ENCODE peak calls at places on chromosomes 16 and 17, in nine cellular contexts. V, Y, A, R, H, I, M, X and D are unnamed samples.

GRCh38 chr17:77144227-77144626 is 3.5 kb downstream of the SEC14L1 start:
- DNase-seq in V (no peak), Y (no peak), A (no peak), R (no peak), H (no peak), I (no peak), M (peak; percentile 17), X (no peak), D (no peak)

GRCh38 chr17:34499576-34499975 is 79.8 kb upstream of the TMEM132E start:
- DNase-seq in V (peak; percentile 31), Y (no peak), A (peak; percentile 9), R (no peak), H (peak; percentile 80), I (no peak), M (no peak), X (no peak), D (no peak)

GRCh38 chr16:25009822-25010221 is 5.3 kb downstream of the ARHGAP17 start:
- DNase-seq in V (peak; percentile 28), Y (no peak), A (peak; percentile 39), R (no peak), H (no peak), I (no peak), M (no peak), X (no peak), D (no peak)

GRCh38 chr17:49850772-49851386 is 3.0 kb upstream of the TAC4 start:
- DNase-seq in V (peak; percentile 39), Y (peak; percentile 8), A (no peak), R (no peak), H (peak; percentile 37), I (peak; percentile 73), M (no peak), X (no peak), D (no peak)

GRCh38 chr16:7746971-7747370 is 414.3 kb downstream of the RBFOX1 start:
- DNase-seq in V (no peak), Y (no peak), A (no peak), R (no peak), H (no peak), I (no peak), M (no peak), X (no peak), D (no peak)

GRCh38 chr17:63275318-63275967 is 170.7 kb downstream of the CYB561 start:
- DNase-seq in V (peak; percentile 90), Y (no peak), A (peak; percentile 97), R (no peak), H (no peak), I (no peak), M (no peak), X (no peak), D (no peak)

GRCh38 chr17:63492940-63493339 is 16.1 kb downstream of the ACE start:
- DNase-seq in V (no peak), Y (no peak), A (no peak), R (no peak), H (no peak), I (no peak), M (no peak), X (no peak), D (no peak)

GRCh38 chr16:10253344-10253855 is 71.2 kb upstream of the GRIN2A start:
- DNase-seq in V (no peak), Y (no peak), A (no peak), R (no peak), H (no peak), I (no peak), M (no peak), X (no peak), D (no peak)

GRCh38 chr17:49748223-49748622 is 15.7 kb downstream of the FAM117A start:
- DNase-seq in V (no peak), Y (no peak), A (no peak), R (no peak), H (no peak), I (no peak), M (no peak), X (no peak), D (no peak)

GRCh38 chr16:14202697-14203096 is 131.6 kb downstream of the MRTFB start:
- DNase-seq in V (peak; percentile 85), Y (no peak), A (peak; percentile 19), R (no peak), H (no peak), I (no peak), M (no peak), X (no peak), D (no peak)
- TF ChIP-seq CTCF in V (no peak), Y (peak; percentile 49), A (no peak), R (peak; percentile 19), H (peak; percentile 21), I (peak; percentile 26), M (peak; percentile 28), X (no peak), D (peak; percentile 47)

GRCh38 chr17:29292992-29293889 is 707 bp downstream of the NUFIP2 start:
- DNase-seq in V (peak; percentile 38), Y (peak; percentile 76), A (peak; percentile 50), R (peak; percentile 71), H (peak; percentile 84), I (peak; percentile 80), M (peak; percentile 82), X (peak; percentile 61), D (peak; percentile 28)

GRCh38 chr17:29294580-29294900 is 592 bp upstream of the NUFIP2 start:
- DNase-seq in V (no peak), Y (no peak), A (no peak), R (no peak), H (no peak), I (no peak), M (no peak), X (no peak), D (no peak)

GRCh38 chr17:29292071-29292991 is 1.6 kb downstream of the NUFIP2 start:
- DNase-seq in V (peak; percentile 46), Y (peak; percentile 72), A (peak; percentile 64), R (peak; percentile 70), H (peak; percentile 55), I (peak; percentile 89), M (peak; percentile 91), X (peak; percentile 58), D (peak; percentile 70)

GRCh38 chr17:29295420-29295819 is 1.5 kb upstream of the NUFIP2 start:
- DNase-seq in V (no peak), Y (no peak), A (no peak), R (no peak), H (no peak), I (no peak), M (no peak), X (no peak), D (no peak)

DNA sequence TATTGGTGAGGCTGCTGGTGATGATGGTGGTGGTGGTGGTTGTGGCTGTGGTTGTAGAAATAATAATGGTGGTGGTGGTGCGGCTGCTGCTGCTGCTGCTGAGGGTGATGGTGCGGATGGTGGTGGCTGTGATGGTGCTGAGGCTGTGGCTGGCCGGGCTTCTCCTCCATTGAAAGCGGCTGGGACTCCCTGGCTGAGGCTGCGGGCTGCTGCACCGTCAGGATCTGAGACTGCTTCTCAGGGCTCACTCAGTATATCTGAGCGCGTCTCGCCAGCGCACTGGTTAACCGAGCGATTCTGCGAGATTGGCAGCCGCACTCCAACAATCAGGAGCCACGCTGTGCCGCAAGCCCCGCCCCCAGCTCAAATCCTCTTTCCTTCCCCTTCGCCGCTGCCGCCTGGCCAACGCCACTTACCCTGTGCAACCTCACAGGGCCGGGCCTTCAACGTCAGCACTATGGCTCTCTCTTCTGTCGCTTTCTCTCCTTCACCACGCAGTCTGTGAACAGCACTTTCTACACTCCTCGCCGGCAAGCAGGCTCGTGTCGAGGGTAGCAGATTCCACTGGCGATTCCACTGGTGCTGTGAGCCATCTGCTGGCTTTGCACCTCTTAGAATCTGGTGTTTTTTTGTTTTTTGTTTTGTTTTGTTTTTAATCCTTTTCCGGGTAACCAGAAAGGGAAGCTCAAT is at the start of gene NUFIP2:
- DNase-seq in V (peak; percentile 99), Y (peak; percentile 100), A (peak; percentile 98), R (peak; percentile 99), H (peak; percentile 99), I (peak; percentile 100), M (peak; percentile 100), X (peak; percentile 100), D (peak; percentile 99)
- H3K27me3 ChIP-seq in V (no peaks in the 10 kb centered on the region), Y (no peaks in the 10 kb centered on the region), A (no peaks in the 10 kb centered on the region), R (no peaks in the 10 kb centered on the region), H (no peaks in the 10 kb centered on the region), I (no peaks in the 10 kb centered on the region), M (no peaks in the 10 kb centered on the region), X (no peaks in the 10 kb centered on the region), D (no peaks in the 10 kb centered on the region)

GRCh38 chr16:9124908-9125584 is 33.6 kb downstream of the HAPSTR1 start:
- DNase-seq in V (no peak), Y (peak; percentile 18), A (no peak), R (no peak), H (no peak), I (no peak), M (no peak), X (no peak), D (no peak)
- TF ChIP-seq CTCF in V (no peak), Y (no peak), A (no peak), R (no peak), H (no peak), I (no peak), M (no peak), X (no peak), D (no peak)

GRCh38 chr16:54750249-54750648 is 180.4 kb upstream of the IRX5 start:
- DNase-seq in V (no peak), Y (no peak), A (no peak), R (no peak), H (no peak), I (no peak), M (no peak), X (no peak), D (no peak)

GRCh38 chr16:54746596-54746995 is 184.1 kb upstream of the IRX5 start:
- DNase-seq in V (no peak), Y (no peak), A (no peak), R (no peak), H (no peak), I (no peak), M (no peak), X (no peak), D (no peak)

GRCh38 chr16:54744998-54745397 is 185.7 kb upstream of the IRX5 start:
- DNase-seq in V (no peak), Y (no peak), A (no peak), R (no peak), H (no peak), I (no peak), M (no peak), X (no peak), D (no peak)

DNA sequence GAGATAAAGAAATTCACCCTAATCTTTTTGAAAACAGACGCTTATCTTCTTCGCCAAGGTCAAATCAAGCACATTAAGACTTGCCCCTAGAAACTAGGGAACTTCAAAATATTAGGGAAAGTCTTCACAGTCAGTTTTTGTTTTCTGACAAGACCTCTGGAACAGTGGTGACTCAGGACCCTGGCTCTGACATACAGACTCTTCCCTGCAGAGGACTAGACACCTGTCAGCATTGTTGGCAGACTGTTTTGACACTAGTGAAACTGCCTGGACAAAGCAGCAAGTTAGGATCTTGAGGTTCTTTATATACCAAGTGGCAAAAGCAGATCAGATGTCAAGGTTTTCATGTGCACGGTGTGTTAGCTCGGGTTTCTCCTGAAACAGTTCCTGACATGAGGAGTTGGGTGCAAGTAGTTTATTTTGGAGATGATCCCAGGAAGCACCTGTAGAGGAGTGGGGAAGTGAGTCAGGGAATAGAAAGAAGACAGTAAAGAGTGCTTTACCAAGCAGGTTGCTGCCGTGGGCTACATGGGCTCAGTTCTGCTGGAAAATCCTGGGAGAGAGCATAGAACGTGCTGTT is 182.0 kb upstream of the IRX5 start:
- DNase-seq in V (no peak), Y (no peak), A (no peak), R (no peak), H (no peak), I (no peak), M (no peak), X (no peak), D (no peak)
- H3K27me3 ChIP-seq in V (no peaks in the 10 kb centered on the region), Y (no peaks in the 10 kb centered on the region), A (no peaks in the 10 kb centered on the region), R (no peaks in the 10 kb centered on the region), H (no peaks in the 10 kb centered on the region), I (no peaks in the 10 kb centered on the region), M (no peaks in the 10 kb centered on the region), X (no peaks in the 10 kb centered on the region), D (peaks cover 4% of the 10 kb centered on the region)